ENCODE peak calls at places on chromosome 10, in seven cellular contexts. T, M, Z, J, S, Q and A are unnamed samples.

GRCh38 chr10:25768167-25768566 is 165.9 kb upstream of the MYO3A start:
- DNase-seq in T (no peak), M (no peak), Z (peak; percentile 11), J (peak; percentile 6), S (no peak), Q (no peak), A (no peak)

GRCh38 chr10:76357726-76358125 is 926.3 kb downstream of the LRMDA start:
- DNase-seq in T (no peak), M (no peak), Z (no peak), J (no peak), S (no peak), Q (no peak), A (no peak)

GRCh38 chr10:32962541-32962940 is 4.5 kb upstream of the ITGB1 start:
- DNase-seq in T (no peak), M (no peak), Z (no peak), J (no peak), S (no peak), Q (no peak), A (no peak)

GRCh38 chr10:74177140-74177677 is 26.2 kb downstream of the ADK start:
- DNase-seq in T (peak; percentile 24), M (peak; percentile 17), Z (no peak), J (peak; percentile 43), S (no peak), Q (peak; percentile 79), A (peak; percentile 59)

GRCh38 chr10:71433983-71434744 is 37.4 kb downstream of the CDH23 start:
- DNase-seq in T (no peak), M (no peak), Z (peak; percentile 6), J (no peak), S (no peak), Q (no peak), A (peak; percentile 54)

GRCh38 chr10:125159932-125160855 is at the start of gene CTBP2:
- DNase-seq in T (peak; percentile 76), M (no peak), Z (peak; percentile 89), J (no peak), S (peak; percentile 70), Q (peak; percentile 78), A (peak; percentile 84)

GRCh38 chr10:43235070-43235900 is 31.6 kb downstream of the RASGEF1A start:
- DNase-seq in T (no peak), M (no peak), Z (no peak), J (no peak), S (peak; percentile 15), Q (peak; percentile 48), A (peak; percentile 35)

GRCh38 chr10:29982997-29983648 is 76.3 kb downstream of the JCAD start:
- DNase-seq in T (no peak), M (no peak), Z (no peak), J (no peak), S (no peak), Q (no peak), A (no peak)

GRCh38 chr10:100826983-100827818 is 81.8 kb downstream of the PAX2 start:
- DNase-seq in T (no peak), M (no peak), Z (peak; percentile 80), J (no peak), S (no peak), Q (no peak), A (peak; percentile 84)

GRCh38 chr10:9634466-9634865 is 1383.2 kb upstream of the CELF2 start:
- DNase-seq in T (no peak), M (peak; percentile 90), Z (no peak), J (no peak), S (no peak), Q (no peak), A (no peak)

GRCh38 chr10:121033371-121033770 is 182.2 kb downstream of the WDR11 start:
- DNase-seq in T (peak; percentile 85), M (no peak), Z (no peak), J (no peak), S (no peak), Q (no peak), A (no peak)

GRCh38 chr10:100346351-100346764 is 675 bp upstream of the SCD start:
- DNase-seq in T (peak; percentile 50), M (peak; percentile 70), Z (peak; percentile 93), J (peak; percentile 87), S (peak; percentile 48), Q (peak; percentile 87), A (peak; percentile 90)

GRCh38 chr10:86178401-86179142 is 188.0 kb downstream of the GRID1 start:
- DNase-seq in T (no peak), M (no peak), Z (peak; percentile 68), J (peak; percentile 7), S (peak; percentile 11), Q (peak; percentile 63), A (peak; percentile 92)

GRCh38 chr10:15325243-15326002 is 45.7 kb downstream of the FAM171A1 start:
- DNase-seq in T (peak; percentile 33), M (peak; percentile 85), Z (no peak), J (no peak), S (no peak), Q (no peak), A (no peak)

GRCh38 chr10:121043124-121043849 is 192.1 kb downstream of the WDR11 start:
- DNase-seq in T (peak; percentile 31), M (no peak), Z (no peak), J (no peak), S (no peak), Q (no peak), A (no peak)

GRCh38 chr10:65861249-65861648 is 1064.6 kb upstream of the LRRTM3 start:
- DNase-seq in T (no peak), M (no peak), Z (no peak), J (no peak), S (no peak), Q (no peak), A (peak; percentile 53)

GRCh38 chr10:33900591-33900990 is 566.1 kb upstream of the NRP1 start:
- DNase-seq in T (no peak), M (peak; percentile 42), Z (no peak), J (no peak), S (no peak), Q (no peak), A (no peak)

GRCh38 chr10:72417971-72418370 is 63.3 kb upstream of the DNAJB12 start:
- DNase-seq in T (no peak), M (no peak), Z (no peak), J (no peak), S (no peak), Q (no peak), A (no peak)

GRCh38 chr10:87915406-87915805 is 52.0 kb downstream of the PTEN start:
- DNase-seq in T (no peak), M (no peak), Z (no peak), J (no peak), S (no peak), Q (no peak), A (peak; percentile 87)

GRCh38 chr10:88670497-88670896 is 6.3 kb downstream of the LIPF start:
- DNase-seq in T (no peak), M (no peak), Z (no peak), J (no peak), S (no peak), Q (no peak), A (no peak)

GRCh38 chr10:20100157-20100556 is 283.9 kb downstream of the PLXDC2 start:
- DNase-seq in T (no peak), M (peak; percentile 65), Z (peak; percentile 4), J (no peak), S (no peak), Q (no peak), A (no peak)

GRCh38 chr10:70096705-70097420 is 35.8 kb downstream of the AIFM2 start:
- DNase-seq in T (no peak), M (no peak), Z (no peak), J (no peak), S (no peak), Q (peak; percentile 5), A (no peak)

GRCh38 chr10:70098271-70098670 is 34.4 kb downstream of the AIFM2 start:
- DNase-seq in T (no peak), M (no peak), Z (no peak), J (no peak), S (no peak), Q (no peak), A (no peak)

GRCh38 chr10:70097459-70097858 is 35.2 kb downstream of the AIFM2 start:
- DNase-seq in T (no peak), M (no peak), Z (no peak), J (no peak), S (no peak), Q (no peak), A (no peak)

GRCh38 chr10:70094287-70094686 is 38.3 kb downstream of the AIFM2 start:
- DNase-seq in T (no peak), M (no peak), Z (no peak), J (no peak), S (no peak), Q (no peak), A (no peak)

GRCh38 chr10:70096016-70096704 is 36.5 kb downstream of the AIFM2 start:
- DNase-seq in T (no peak), M (no peak), Z (no peak), J (no peak), S (no peak), Q (no peak), A (no peak)
- H3K4me1 ChIP-seq in T (no peaks in the 10 kb centered on the region), M (no peaks in the 10 kb centered on the region), Z (no peaks in the 10 kb centered on the region), J (no peaks in the 10 kb centered on the region), S (no peaks in the 10 kb centered on the region), Q (no peaks in the 10 kb centered on the region), A (peaks cover 4% of the 10 kb centered on the region)

GRCh38 chr10:48735836-48736390 is 51.2 kb downstream of the WDFY4 start:
- DNase-seq in T (no peak), M (no peak), Z (no peak), J (no peak), S (no peak), Q (no peak), A (no peak)

GRCh38 chr10:48737866-48738265 is 53.2 kb downstream of the WDFY4 start:
- DNase-seq in T (no peak), M (no peak), Z (no peak), J (no peak), S (no peak), Q (no peak), A (no peak)

GRCh38 chr10:48742891-48743845 is 58.5 kb downstream of the WDFY4 start:
- DNase-seq in T (no peak), M (no peak), Z (no peak), J (no peak), S (no peak), Q (no peak), A (peak; percentile 32)

GRCh38 chr10:48740023-48740707 is 55.5 kb downstream of the WDFY4 start:
- DNase-seq in T (no peak), M (no peak), Z (no peak), J (no peak), S (no peak), Q (no peak), A (peak; percentile 27)

GRCh38 chr10:48739141-48739540 is 54.5 kb downstream of the WDFY4 start:
- DNase-seq in T (no peak), M (no peak), Z (no peak), J (no peak), S (no peak), Q (no peak), A (no peak)
- H3K27ac ChIP-seq in T (no peak overlapping the region), M (no peak overlapping the region), Z (no peak overlapping the region), J (no peak overlapping the region), S (no peak overlapping the region), Q (no peak overlapping the region), A (peak overlapping the region; percentile 8)

GRCh38 chr10:11045487-11045886 is 27.8 kb downstream of the CELF2 start:
- DNase-seq in T (no peak), M (no peak), Z (no peak), J (no peak), S (no peak), Q (no peak), A (no peak)
- H3K4me1 ChIP-seq in T (peaks cover 7% of the 10 kb centered on the region), M (no peaks in the 10 kb centered on the region), Z (no peaks in the 10 kb centered on the region), J (no peaks in the 10 kb centered on the region), S (peaks cover 54% of the 10 kb centered on the region), Q (peaks cover 16% of the 10 kb centered on the region), A (peaks cover 8% of the 10 kb centered on the region)

DNA sequence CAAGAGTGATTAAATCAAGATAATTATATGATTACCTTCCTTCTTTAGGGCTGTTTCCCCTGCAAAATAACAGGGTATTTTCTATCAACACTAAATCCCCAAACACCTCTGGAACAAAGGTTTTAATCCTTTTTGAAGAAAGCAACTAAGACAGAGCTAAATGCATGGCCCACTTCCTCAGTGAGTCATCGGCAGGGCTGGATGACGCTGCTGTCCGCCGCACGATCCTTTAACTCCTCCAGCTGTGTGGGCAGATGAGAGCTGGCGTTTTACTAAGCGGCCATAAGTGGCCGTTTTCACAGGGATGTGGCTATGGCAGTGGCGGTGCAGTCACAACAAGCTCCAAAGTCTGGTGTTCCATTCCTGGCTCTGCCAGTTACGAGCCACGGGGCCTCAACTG is 76.0 kb upstream of the C1QL3 start:
- DNase-seq in T (no peak), M (peak; percentile 34), Z (no peak), J (no peak), S (no peak), Q (no peak), A (no peak)
- H3K27ac ChIP-seq in T (no peak overlapping the region), M (no peak overlapping the region), Z (no peak overlapping the region), J (no peak overlapping the region), S (no peak overlapping the region), Q (no peak overlapping the region), A (no peak overlapping the region)